ENCODE peak calls at places on chromosomes 7 and 10, in seven cellular contexts. Y is effector CD4-positive, alpha-beta T cell; J is left cardiac atrium; N is GM23338; E is AG10803; I is neural crest cell; B is NCI-H1105 treated with DMSO at 0.1 percent for 48 hours. F is an unnamed sample.

GRCh38 chr10:997266-998022 is 9.2 kb downstream of the GTPBP4 start:
- DNase-seq in Y (no peak), J (no peak), N (no peak), E (no peak), I (no peak), B (no peak), F (no peak)

GRCh38 chr10:104580321-104580720 is 60.8 kb upstream of the SORCS3 start:
- DNase-seq in Y (no peak), J (peak; percentile 38), N (no peak), E (peak; percentile 42), I (no peak), B (no peak), F (no peak)

GRCh38 chr10:23172429-23172828 is 19.7 kb upstream of the PTF1A start:
- DNase-seq in Y (no peak), J (no peak), N (peak; percentile 46), E (no peak), I (no peak), B (no peak), F (no peak)

GRCh38 chr10:63700935-63701263 is 179.7 kb downstream of the REEP3 start:
- DNase-seq in Y (no peak), J (no peak), N (no peak), E (peak; percentile 83), I (no peak), B (no peak), F (no peak)

GRCh38 chr7:35839860-35840854 is 39.3 kb downstream of the SEPTIN7 start:
- DNase-seq in Y (no peak), J (no peak), N (no peak), E (peak; percentile 91), I (no peak), B (no peak), F (no peak)

GRCh38 chr7:12152196-12152918 is 58.7 kb upstream of the TMEM106B start:
- DNase-seq in Y (no peak), J (no peak), N (no peak), E (no peak), I (no peak), B (no peak), F (no peak)

GRCh38 chr7:2893411-2893861 is 49.3 kb upstream of the GNA12 start:
- DNase-seq in Y (no peak), J (no peak), N (no peak), E (no peak), I (no peak), B (no peak), F (no peak)

GRCh38 chr7:47483604-47484273 is 98.2 kb downstream of the TNS3 start:
- DNase-seq in Y (no peak), J (peak; percentile 16), N (peak; percentile 47), E (peak; percentile 36), I (no peak), B (no peak), F (no peak)

GRCh38 chr7:18770154-18770807 is 274.7 kb downstream of the HDAC9 start:
- DNase-seq in Y (no peak), J (no peak), N (no peak), E (peak; percentile 83), I (no peak), B (no peak), F (no peak)

GRCh38 chr7:128263420-128263819 is 22.3 kb downstream of the LEP start:
- DNase-seq in Y (no peak), J (no peak), N (peak; percentile 47), E (no peak), I (no peak), B (no peak), F (no peak)

GRCh38 chr10:102117391-102118159 is 2.6 kb downstream of the LDB1 start:
- DNase-seq in Y (peak; percentile 55), J (peak; percentile 85), N (peak; percentile 80), E (peak; percentile 83), I (peak; percentile 44), B (peak; percentile 51), F (no peak)

GRCh38 chr10:116490028-116490662 is 55.6 kb upstream of the PNLIP start:
- DNase-seq in Y (no peak), J (no peak), N (peak; percentile 76), E (peak; percentile 30), I (no peak), B (no peak), F (peak; percentile 40)

GRCh38 chr7:92880212-92881090 is 44.1 kb upstream of the CDK6 start:
- DNase-seq in Y (no peak), J (no peak), N (peak; percentile 86), E (peak; percentile 20), I (no peak), B (no peak), F (no peak)

GRCh38 chr10:1190791-1191490 is 134.8 kb downstream of the WDR37 start:
- DNase-seq in Y (no peak), J (no peak), N (no peak), E (no peak), I (no peak), B (no peak), F (no peak)

F was measured in HEK293T.